ENCODE peak calls at places on chromosomes 12 and 14, in five cellular contexts. One of them, this sample, is unnamed. For H3K27me3, the result is how much of the 10 kb centered on the place peaks cover.

GRCh38 chr14:70170976-70171375 is 17.8 kb downstream of the SLC8A3 start:
- DNase-seq in adrenal gland: no peak
- DNase-seq in MM.1S: no peak
- DNase-seq in effector memory CD4-positive, alpha-beta T cell: no peak
- DNase-seq in HepG2: no peak
- DNase-seq in this sample: no peak

GRCh38 chr14:101288436-101289229 is 272.7 kb upstream of the DIO3 start:
- DNase-seq in MM.1S: no peak
- DNase-seq in effector memory CD4-positive, alpha-beta T cell: no peak
- DNase-seq in adrenal gland: no peak
- DNase-seq in HepG2: peak
- DNase-seq in this sample: no peak

GRCh38 chr14:24911324-24912095 is 138.4 kb downstream of the STXBP6 start:
- DNase-seq in adrenal gland: peak
- DNase-seq in MM.1S: no peak
- DNase-seq in HepG2: no peak
- DNase-seq in effector memory CD4-positive, alpha-beta T cell: no peak
- DNase-seq in this sample: no peak

GRCh38 chr14:65261946-65262345 is 150.6 kb upstream of the FUT8 start:
- DNase-seq in effector memory CD4-positive, alpha-beta T cell: no peak
- DNase-seq in MM.1S: no peak
- DNase-seq in HepG2: no peak
- DNase-seq in adrenal gland: no peak
- DNase-seq in this sample: no peak

GRCh38 chr12:14782756-14783155 is 20.5 kb downstream of the WBP11 start:
- DNase-seq in MM.1S: no peak
- DNase-seq in HepG2: no peak
- DNase-seq in adrenal gland: no peak
- DNase-seq in effector memory CD4-positive, alpha-beta T cell: no peak
- DNase-seq in this sample: no peak

GRCh38 chr14:72643317-72643801 is 250.5 kb downstream of the DPF3 start:
- DNase-seq in adrenal gland: peak
- DNase-seq in MM.1S: no peak
- DNase-seq in HepG2: no peak
- DNase-seq in effector memory CD4-positive, alpha-beta T cell: no peak
- DNase-seq in this sample: no peak

GRCh38 chr12:48441122-48441521 is 31.2 kb upstream of the ANP32D start:
- DNase-seq in MM.1S: no peak
- DNase-seq in effector memory CD4-positive, alpha-beta T cell: no peak
- DNase-seq in HepG2: no peak
- DNase-seq in adrenal gland: peak
- DNase-seq in this sample: no peak

GRCh38 chr12:127169321-127170270 is 1097.4 kb upstream of the TMEM132C start:
- DNase-seq in MM.1S: no peak
- DNase-seq in effector memory CD4-positive, alpha-beta T cell: no peak
- DNase-seq in adrenal gland: no peak
- DNase-seq in HepG2: no peak
- DNase-seq in this sample: no peak

GRCh38 chr12:52212701-52213540 is 20.1 kb upstream of the KRT7 start:
- DNase-seq in MM.1S: no peak
- DNase-seq in adrenal gland: peak
- DNase-seq in HepG2: no peak
- DNase-seq in effector memory CD4-positive, alpha-beta T cell: no peak
- DNase-seq in this sample: no peak

GRCh38 chr12:56601503-56601902 is 28.6 kb downstream of the BAZ2A start:
- DNase-seq in HepG2: no peak
- DNase-seq in MM.1S: no peak
- DNase-seq in effector memory CD4-positive, alpha-beta T cell: no peak
- DNase-seq in adrenal gland: no peak
- DNase-seq in this sample: peak

GRCh38 chr12:59736786-59737185 is 141.0 kb downstream of the SLC16A7 start:
- DNase-seq in MM.1S: no peak
- DNase-seq in HepG2: no peak
- DNase-seq in effector memory CD4-positive, alpha-beta T cell: no peak
- DNase-seq in adrenal gland: peak
- DNase-seq in this sample: no peak

GRCh38 chr12:7937867-7938506 is 2.0 kb upstream of the SLC2A3 start:
- DNase-seq in HepG2: no peak
- DNase-seq in effector memory CD4-positive, alpha-beta T cell: no peak
- DNase-seq in MM.1S: no peak
- DNase-seq in adrenal gland: no peak
- DNase-seq in this sample: no peak

GRCh38 chr12:95877622-95878021 is 18.9 kb downstream of the SNRPF start:
- DNase-seq in adrenal gland: no peak
- DNase-seq in HepG2: no peak
- DNase-seq in effector memory CD4-positive, alpha-beta T cell: no peak
- DNase-seq in MM.1S: no peak
- DNase-seq in this sample: no peak

GRCh38 chr12:219891-220352 is 6.0 kb upstream of the SLC6A12 start:
- DNase-seq in adrenal gland: peak
- DNase-seq in effector memory CD4-positive, alpha-beta T cell: no peak
- DNase-seq in MM.1S: peak
- DNase-seq in HepG2: peak
- DNase-seq in this sample: peak

GRCh38 chr14:69471916-69472315 is 12.6 kb upstream of the PLEKHD1 start:
- DNase-seq in effector memory CD4-positive, alpha-beta T cell: no peak
- DNase-seq in adrenal gland: no peak
- DNase-seq in HepG2: no peak
- DNase-seq in MM.1S: no peak
- DNase-seq in this sample: no peak

GRCh38 chr12:97426485-97427116 is 36.0 kb upstream of the RMST start:
- DNase-seq in HepG2: no peak
- DNase-seq in adrenal gland: no peak
- DNase-seq in effector memory CD4-positive, alpha-beta T cell: no peak
- DNase-seq in MM.1S: no peak
- DNase-seq in this sample: no peak

GRCh38 chr12:24561882-24562760 is 386.8 kb downstream of the BCAT1 start:
- DNase-seq in MM.1S: peak
- DNase-seq in effector memory CD4-positive, alpha-beta T cell: no peak
- DNase-seq in adrenal gland: peak
- DNase-seq in HepG2: no peak
- DNase-seq in this sample: no peak

GRCh38 chr12:77354766-77355362 is 289.5 kb upstream of the E2F7 start:
- DNase-seq in adrenal gland: no peak
- DNase-seq in HepG2: no peak
- DNase-seq in MM.1S: no peak
- DNase-seq in effector memory CD4-positive, alpha-beta T cell: no peak
- DNase-seq in this sample: no peak

GRCh38 chr14:78278464-78278863 is 108.3 kb downstream of the NRXN3 start:
- DNase-seq in MM.1S: no peak
- DNase-seq in adrenal gland: no peak
- DNase-seq in effector memory CD4-positive, alpha-beta T cell: no peak
- DNase-seq in HepG2: no peak
- DNase-seq in this sample: no peak

GRCh38 chr12:9337656-9338055 is 129.5 kb upstream of the PZP start:
- DNase-seq in HepG2: no peak
- DNase-seq in MM.1S: no peak
- DNase-seq in effector memory CD4-positive, alpha-beta T cell: no peak
- DNase-seq in adrenal gland: no peak
- DNase-seq in this sample: no peak

GRCh38 chr12:85923767-85924331 is 49.8 kb downstream of the NTS start:
- DNase-seq in MM.1S: no peak
- DNase-seq in adrenal gland: no peak
- DNase-seq in effector memory CD4-positive, alpha-beta T cell: no peak
- DNase-seq in HepG2: no peak
- DNase-seq in this sample: no peak

GRCh38 chr14:104546021-104546491 is 33.5 kb upstream of the C14orf180 start:
- DNase-seq in effector memory CD4-positive, alpha-beta T cell: no peak
- DNase-seq in HepG2: no peak
- DNase-seq in MM.1S: no peak
- DNase-seq in adrenal gland: peak
- DNase-seq in this sample: no peak

GRCh38 chr12:116201908-116202307 is 75.6 kb downstream of the MED13L start:
- DNase-seq in HepG2: no peak
- DNase-seq in MM.1S: no peak
- DNase-seq in adrenal gland: no peak
- DNase-seq in effector memory CD4-positive, alpha-beta T cell: no peak
- DNase-seq in this sample: no peak

GRCh38 chr12:87814625-87815024 is 214.6 kb downstream of the C12orf50 start:
- DNase-seq in HepG2: no peak
- DNase-seq in adrenal gland: no peak
- DNase-seq in effector memory CD4-positive, alpha-beta T cell: no peak
- DNase-seq in MM.1S: no peak
- DNase-seq in this sample: no peak

GRCh38 chr12:87816186-87816585 is 213.0 kb downstream of the C12orf50 start:
- DNase-seq in HepG2: no peak
- DNase-seq in adrenal gland: no peak
- DNase-seq in MM.1S: no peak
- DNase-seq in effector memory CD4-positive, alpha-beta T cell: no peak
- DNase-seq in this sample: no peak

GRCh38 chr12:87815738-87816137 is 213.5 kb downstream of the C12orf50 start:
- DNase-seq in HepG2: no peak
- DNase-seq in effector memory CD4-positive, alpha-beta T cell: no peak
- DNase-seq in adrenal gland: peak
- DNase-seq in MM.1S: no peak
- DNase-seq in this sample: no peak

GRCh38 chr12:87820524-87821194 is 208.5 kb downstream of the C12orf50 start:
- DNase-seq in HepG2: no peak
- DNase-seq in MM.1S: no peak
- DNase-seq in effector memory CD4-positive, alpha-beta T cell: no peak
- DNase-seq in adrenal gland: no peak
- DNase-seq in this sample: no peak

DNA sequence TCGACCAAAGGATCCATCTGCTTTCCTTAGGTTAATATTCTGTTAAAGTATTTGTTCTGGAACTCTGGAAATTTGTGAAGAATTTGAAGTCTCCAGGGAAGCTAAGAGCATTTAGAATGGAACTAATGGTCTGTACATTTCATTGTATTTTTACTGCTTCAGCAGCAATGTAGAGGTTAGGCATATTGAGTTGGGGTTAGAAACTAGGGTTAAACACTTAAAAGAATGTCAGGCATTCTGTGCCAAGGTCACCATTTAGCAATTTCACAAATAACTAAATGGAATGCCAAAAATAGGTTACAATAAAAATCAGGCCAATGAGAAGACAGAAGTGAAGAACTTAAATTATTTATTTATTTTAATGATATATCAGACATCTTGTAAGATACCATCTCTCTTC is 210.8 kb downstream of the C12orf50 start:
- DNase-seq in MM.1S: no peak
- DNase-seq in HepG2: no peak
- DNase-seq in effector memory CD4-positive, alpha-beta T cell: no peak
- DNase-seq in adrenal gland: no peak
- DNase-seq in this sample: no peak
- H3K27ac ChIP-seq in MM.1S: no peak
- H3K27ac ChIP-seq in HepG2: no peak
- H3K27ac ChIP-seq in effector memory CD4-positive, alpha-beta T cell: no peak
- H3K27ac ChIP-seq in adrenal gland: no peak
- H3K27ac ChIP-seq in this sample: no peak

GRCh38 chr14:28770574-28770973 is 4.0 kb downstream of the FOXG1 start:
- DNase-seq in MM.1S: no peak
- DNase-seq in adrenal gland: no peak
- DNase-seq in HepG2: no peak
- DNase-seq in effector memory CD4-positive, alpha-beta T cell: no peak
- DNase-seq in this sample: no peak
- H3K4me3 ChIP-seq in MM.1S: no peak
- H3K4me3 ChIP-seq in adrenal gland: no peak
- H3K4me3 ChIP-seq in HepG2: no peak
- H3K4me3 ChIP-seq in effector memory CD4-positive, alpha-beta T cell: no peak
- H3K4me3 ChIP-seq in this sample: no peak

DNA sequence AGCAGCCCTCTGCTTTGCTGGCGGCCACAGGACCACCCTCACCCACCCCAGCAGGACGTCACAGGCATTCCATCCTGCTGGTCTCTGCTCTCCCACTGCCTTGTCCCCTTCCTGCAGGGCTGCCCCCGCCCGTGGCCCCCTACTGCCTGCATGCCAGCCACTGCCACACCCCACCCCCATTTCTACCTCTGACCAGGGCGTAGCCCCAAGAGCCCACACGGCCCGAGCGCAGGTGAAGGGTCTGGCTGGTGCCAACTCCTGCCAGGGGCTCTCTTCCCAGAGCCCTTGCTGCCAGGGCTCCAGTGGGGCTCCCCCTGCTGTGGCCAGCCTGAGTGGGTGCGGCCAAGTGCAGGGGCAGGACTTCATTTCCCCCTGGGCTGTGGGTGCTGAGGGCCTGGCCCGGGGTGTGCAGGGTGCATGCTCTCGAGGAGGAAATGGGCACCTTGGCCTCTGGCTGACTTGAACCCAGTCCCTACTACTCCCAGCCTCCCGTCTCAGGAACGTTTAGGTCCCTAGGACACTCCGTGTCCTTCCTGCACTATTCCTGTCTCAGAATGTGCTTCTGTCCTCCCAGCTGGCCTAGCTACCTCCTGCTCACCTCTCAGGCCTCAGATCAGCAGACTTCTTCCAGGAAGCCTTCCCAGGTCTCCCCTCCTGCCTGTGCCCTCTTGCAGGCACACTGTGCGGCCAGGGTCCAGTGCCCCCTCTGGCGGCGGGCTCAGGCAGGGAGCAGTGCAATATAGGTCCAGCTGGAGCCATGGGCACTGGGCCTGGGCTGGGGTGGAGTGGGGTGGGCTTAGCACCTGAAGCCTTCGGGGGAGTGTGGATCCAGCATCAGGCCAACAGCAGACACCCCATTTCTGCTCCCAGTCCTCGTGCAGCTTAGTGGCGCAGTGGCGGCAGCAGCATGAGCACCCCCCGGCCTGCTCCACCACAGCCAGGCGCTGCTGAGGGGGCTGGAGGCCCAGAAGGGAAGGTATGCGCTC is 1.4 kb downstream of the LBHD2 start:
- DNase-seq in effector memory CD4-positive, alpha-beta T cell: no peak
- DNase-seq in MM.1S: no peak
- DNase-seq in adrenal gland: no peak
- DNase-seq in HepG2: no peak
- DNase-seq in this sample: no peak
- H3K27me3 ChIP-seq in effector memory CD4-positive, alpha-beta T cell: under half
- H3K27me3 ChIP-seq in MM.1S: under half
- H3K27me3 ChIP-seq in adrenal gland: under half
- H3K27me3 ChIP-seq in HepG2: under half
- H3K27me3 ChIP-seq in this sample: under half

GRCh38 chr12:110012137-110012536 is 12.9 kb downstream of the ANKRD13A start:
- DNase-seq in HepG2: peak
- DNase-seq in adrenal gland: no peak
- DNase-seq in effector memory CD4-positive, alpha-beta T cell: no peak
- DNase-seq in MM.1S: peak
- DNase-seq in this sample: no peak

GRCh38 chr12:110007874-110008273 is 8.6 kb downstream of the ANKRD13A start:
- DNase-seq in MM.1S: no peak
- DNase-seq in HepG2: no peak
- DNase-seq in adrenal gland: no peak
- DNase-seq in effector memory CD4-positive, alpha-beta T cell: no peak
- DNase-seq in this sample: no peak

GRCh38 chr12:110010853-110011835 is 11.9 kb downstream of the ANKRD13A start:
- DNase-seq in effector memory CD4-positive, alpha-beta T cell: no peak
- DNase-seq in HepG2: peak
- DNase-seq in MM.1S: peak
- DNase-seq in adrenal gland: no peak
- DNase-seq in this sample: no peak

GRCh38 chr12:110015132-110015531 is 15.9 kb downstream of the ANKRD13A start:
- DNase-seq in MM.1S: peak
- DNase-seq in HepG2: no peak
- DNase-seq in adrenal gland: no peak
- DNase-seq in effector memory CD4-positive, alpha-beta T cell: no peak
- DNase-seq in this sample: peak

DNA sequence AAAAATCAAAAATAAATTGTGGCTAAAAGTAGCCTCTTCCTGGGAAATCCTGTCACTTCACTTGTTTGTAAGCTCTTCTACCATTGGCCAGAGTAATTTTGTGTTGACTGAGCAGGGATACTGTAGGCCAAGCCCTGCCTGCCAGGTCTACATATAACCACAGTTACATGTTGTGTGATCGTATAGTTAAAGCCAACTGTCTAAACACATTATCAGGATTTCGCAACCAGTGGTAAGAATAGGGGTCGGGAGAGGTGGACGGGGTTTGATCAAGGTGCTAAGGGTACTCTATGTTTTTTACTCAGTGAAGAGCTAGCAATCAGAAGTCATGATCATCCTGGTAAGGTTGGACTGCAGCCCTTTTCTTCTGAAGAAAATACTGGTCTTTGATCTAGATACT is 13.4 kb downstream of the ANKRD13A start:
- DNase-seq in MM.1S: no peak
- DNase-seq in HepG2: peak
- DNase-seq in effector memory CD4-positive, alpha-beta T cell: no peak
- DNase-seq in adrenal gland: no peak
- DNase-seq in this sample: no peak
- H3K27ac ChIP-seq in MM.1S: peak
- H3K27ac ChIP-seq in HepG2: peak
- H3K27ac ChIP-seq in effector memory CD4-positive, alpha-beta T cell: no peak
- H3K27ac ChIP-seq in adrenal gland: no peak
- H3K27ac ChIP-seq in this sample: peak

This sample was measured in naive thymus-derived CD4-positive, alpha-beta T cell.